ENCODE peak calls at places on chromosomes 13 and 19, in ten cellular contexts. G is NCI-H187; D is mesenteric fat pad; B is HTR-8/SVneo; X is stimulated activated CD8-positive, alpha-beta memory T cell treated with anti-CD3 and anti-CD28 coated beads, Interleukin-4, amount 100 ng/mL, for 24 hours; O is GF-D8; W is AG09309; J is naive B cell; M is CD8-positive, alpha-beta T cell; Z is left cardiac atrium. Y is an unnamed sample.

GRCh38 chr13:112885782-112886268 is 83.2 kb upstream of the MCF2L start:
- DNase-seq in X (no peak), B (no peak), W (peak), G (peak), O (no peak), J (no peak), D (no peak), Z (peak), M (no peak), Y (no peak)

GRCh38 chr19:14005381-14006084 is 587 bp downstream of the RFX1 start:
- DNase-seq in J (peak), B (peak), W (no peak), Z (peak), M (peak), X (peak), O (peak), D (peak), G (peak), Y (no peak)

GRCh38 chr19:50870417-50871089 is 2.7 kb upstream of the KLK2 start:
- DNase-seq in G (no peak), W (no peak), X (no peak), J (no peak), B (no peak), M (no peak), D (no peak), O (no peak), Z (no peak), Y (no peak)

GRCh38 chr13:76711515-76712182 is 174.6 kb downstream of the KCTD12 start:
- DNase-seq in M (no peak), J (no peak), X (no peak), W (peak), Z (peak), G (no peak), D (no peak), B (peak), O (no peak), Y (no peak)

GRCh38 chr19:1848399-1849131 is at the start of gene REXO1:
- DNase-seq in X (peak), D (peak), O (peak), G (peak), Z (peak), M (peak), B (peak), W (peak), J (peak), Y (peak)

GRCh38 chr19:51887522-51888498 is at the start of gene ZNF577:
- DNase-seq in M (peak), D (peak), W (peak), B (peak), G (no peak), O (peak), J (peak), X (peak), Z (peak), Y (no peak)

GRCh38 chr19:13098291-13099072 is 4.2 kb downstream of the LYL1 start:
- DNase-seq in M (no peak), Z (peak), B (no peak), J (peak), X (no peak), O (peak), G (no peak), D (no peak), W (no peak), Y (no peak)

GRCh38 chr19:11451942-11452813 is 16.7 kb downstream of the PRKCSH start:
- DNase-seq in O (no peak), Z (no peak), B (no peak), D (no peak), W (no peak), M (no peak), X (no peak), G (no peak), J (no peak), Y (no peak)

GRCh38 chr13:65966991-65967451 is 1263.1 kb downstream of the PCDH9 start:
- DNase-seq in Z (no peak), D (no peak), G (no peak), B (no peak), M (no peak), O (peak), W (no peak), X (no peak), J (no peak), Y (no peak)

GRCh38 chr13:114111577-114111976 is 20.8 kb downstream of the RASA3 start:
- DNase-seq in B (no peak), Z (peak), J (no peak), D (no peak), X (no peak), O (peak), M (no peak), G (no peak), W (no peak), Y (no peak)

GRCh38 chr19:3627351-3627723 is 747 bp upstream of the CACTIN start:
- DNase-seq in Z (no peak), J (no peak), W (no peak), X (no peak), G (no peak), O (no peak), B (no peak), M (no peak), D (no peak), Y (no peak)

GRCh38 chr13:72163671-72164070 is 296.7 kb upstream of the DACH1 start:
- DNase-seq in D (no peak), Z (no peak), G (no peak), O (no peak), W (no peak), J (no peak), B (no peak), X (no peak), M (no peak), Y (no peak)

GRCh38 chr19:6914321-6914720 is 26.9 kb downstream of the ADGRE1 start:
- DNase-seq in B (no peak), Z (no peak), M (no peak), X (no peak), J (no peak), O (no peak), G (no peak), W (no peak), D (no peak), Y (no peak)

GRCh38 chr13:74191036-74191809 is 57.0 kb upstream of the KLF12 start:
- DNase-seq in W (no peak), O (no peak), G (no peak), X (no peak), D (no peak), J (no peak), Z (no peak), B (no peak), M (no peak), Y (no peak)

GRCh38 chr19:17687857-17688784 is at the start of gene UNC13A:
- DNase-seq in X (peak), D (no peak), M (peak), J (peak), G (no peak), B (peak), W (no peak), O (no peak), Z (peak), Y (no peak)

GRCh38 chr13:110444226-110444653 is 117.3 kb downstream of the RAB20 start:
- DNase-seq in W (no peak), J (no peak), X (no peak), M (no peak), G (no peak), Z (no peak), O (no peak), D (no peak), B (no peak), Y (no peak)

GRCh38 chr13:40060318-40061007 is 405.0 kb downstream of the COG6 start:
- DNase-seq in O (no peak), D (no peak), Z (peak), G (no peak), X (peak), M (no peak), B (no peak), J (no peak), W (peak), Y (peak)

GRCh38 chr13:113564331-113565023 is 20.1 kb upstream of the TFDP1 start:
- DNase-seq in B (no peak), G (no peak), Z (no peak), D (peak), W (no peak), X (no peak), J (no peak), O (no peak), M (no peak), Y (no peak)

GRCh38 chr19:49425178-49425577 is at the start of gene GFY:
- DNase-seq in J (no peak), W (no peak), X (no peak), G (no peak), M (no peak), O (no peak), B (no peak), Z (no peak), D (no peak), Y (no peak)

GRCh38 chr19:49491804-49492572 is 4.2 kb upstream of the RPS11 start:
- DNase-seq in O (no peak), Z (no peak), B (no peak), X (no peak), M (no peak), G (no peak), J (no peak), D (no peak), W (no peak), Y (no peak)

GRCh38 chr13:112124100-112124499 is 57.2 kb downstream of the SOX1 start:
- DNase-seq in W (no peak), Z (no peak), G (no peak), X (no peak), M (no peak), B (no peak), J (no peak), O (no peak), D (no peak), Y (no peak)

GRCh38 chr19:2478756-2479555 is 3.0 kb downstream of the GADD45B start:
- DNase-seq in W (no peak), X (peak), M (peak), J (peak), Z (peak), D (peak), B (no peak), O (peak), G (no peak), Y (no peak)

GRCh38 chr13:26497991-26498423 is 59.5 kb upstream of the WASF3 start:
- DNase-seq in O (no peak), Z (no peak), W (peak), J (no peak), X (no peak), D (no peak), B (peak), M (no peak), G (no peak), Y (no peak)

GRCh38 chr13:41548870-41549269 is 91.5 kb downstream of the RGCC start:
- DNase-seq in J (no peak), Z (no peak), D (no peak), B (no peak), W (no peak), X (no peak), G (no peak), O (no peak), M (no peak), Y (no peak)

GRCh38 chr13:104461049-104461448 is 1394.8 kb upstream of the SLC10A2 start:
- DNase-seq in M (no peak), D (no peak), J (no peak), G (no peak), Z (no peak), W (no peak), B (no peak), O (no peak), X (no peak), Y (no peak)

GRCh38 chr13:110415669-110416068 is 108.6 kb downstream of the COL4A2 start:
- DNase-seq in X (no peak), G (no peak), Z (no peak), D (no peak), O (no peak), B (no peak), M (no peak), W (no peak), J (no peak), Y (no peak)

GRCh38 chr19:32691952-32692726 is 518 bp downstream of the NUDT19 start:
- DNase-seq in Z (peak), J (peak), G (peak), X (peak), W (peak), M (peak), B (no peak), O (peak), D (peak), Y (peak)

GRCh38 chr19:48722196-48722708 is 2.7 kb upstream of the MAMSTR start:
- DNase-seq in M (no peak), J (no peak), D (no peak), B (no peak), X (no peak), W (no peak), Z (no peak), O (no peak), G (no peak), Y (no peak)

GRCh38 chr13:103803349-103803748 is 737.1 kb upstream of the SLC10A2 start:
- DNase-seq in G (peak), W (no peak), D (no peak), J (no peak), X (no peak), O (no peak), M (no peak), B (no peak), Z (no peak), Y (no peak)

GRCh38 chr13:113930711-113931637 is 42.9 kb downstream of the C13orf46 start:
- DNase-seq in W (no peak), B (no peak), O (no peak), Z (no peak), J (no peak), M (peak), X (peak), G (no peak), D (peak), Y (no peak)

GRCh38 chr19:3046621-3047306 is 15.5 kb downstream of the TLE5 start:
- DNase-seq in Z (no peak), G (peak), B (no peak), O (no peak), M (no peak), D (no peak), J (no peak), W (no peak), X (no peak), Y (no peak)

GRCh38 chr13:42720116-42720857 is 61.1 kb upstream of the FAM216B start:
- DNase-seq in M (no peak), J (no peak), B (peak), W (peak), G (no peak), D (no peak), Z (peak), O (no peak), X (no peak), Y (no peak)

GRCh38 chr13:31968473-31968872 is 63.1 kb upstream of the FRY start:
- DNase-seq in W (no peak), J (no peak), Z (peak), X (no peak), M (no peak), B (no peak), D (no peak), G (no peak), O (peak), Y (no peak)

GRCh38 chr19:55536366-55536765 is 567 bp downstream of the SBK2 start:
- DNase-seq in W (no peak), X (no peak), D (no peak), Z (no peak), O (no peak), B (no peak), M (no peak), G (no peak), J (no peak), Y (no peak)

GRCh38 chr19:39502640-39503417 is 4.1 kb downstream of the DLL3 start:
- DNase-seq in B (no peak), O (peak), G (no peak), Z (peak), W (no peak), X (peak), J (peak), M (peak), D (no peak), Y (peak)

GRCh38 chr19:40600086-40600917 is 867 bp upstream of the LTBP4 start:
- DNase-seq in B (no peak), W (no peak), G (no peak), O (no peak), X (no peak), Z (peak), J (no peak), D (no peak), M (no peak), Y (no peak)

Y was measured in GM19239.